ENCODE peak calls at places on chromosomes 11 and 22, in nine cellular contexts. I, J, P, O, D, T, K, W and L are unnamed samples. For H3K9me2, the result is how much of the 10 kb centered on the place peaks cover.

GRCh38 chr22:46469701-46470100 is 67.7 kb downstream of the CELSR1 start:
- DNase-seq in I (no peak), J (peak), P (no peak), O (no peak), D (no peak), T (no peak), K (no peak), W (no peak), L (no peak)

GRCh38 chr22:29443861-29444431 is 5.6 kb downstream of the RFPL1 start:
- DNase-seq in I (no peak), J (no peak), P (peak), O (no peak), D (no peak), T (no peak), K (no peak), W (no peak), L (no peak)

GRCh38 chr22:37196539-37197450 is 8.7 kb upstream of the C1QTNF6 start:
- DNase-seq in I (peak), J (peak), P (no peak), O (peak), D (no peak), T (peak), K (peak), W (peak), L (no peak)

GRCh38 chr22:27405672-27406388 is 395.7 kb downstream of the MN1 start:
- DNase-seq in I (peak), J (peak), P (peak), O (peak), D (peak), T (peak), K (peak), W (peak), L (peak)

GRCh38 chr11:63767415-63768231 is 952 bp downstream of the ZFTA start:
- DNase-seq in I (peak), J (peak), P (peak), O (peak), D (peak), T (peak), K (peak), W (peak), L (peak)

GRCh38 chr22:24875862-24876506 is 70.0 kb downstream of the SGSM1 start:
- DNase-seq in I (peak), J (peak), P (peak), O (peak), D (peak), T (no peak), K (peak), W (no peak), L (peak)

GRCh38 chr11:119486016-119486415 is 63.0 kb upstream of the THY1 start:
- DNase-seq in I (no peak), J (no peak), P (no peak), O (no peak), D (no peak), T (no peak), K (no peak), W (no peak), L (no peak)

GRCh38 chr11:131683666-131684065 is 313.3 kb downstream of the NTM start:
- DNase-seq in I (no peak), J (no peak), P (no peak), O (no peak), D (no peak), T (no peak), K (no peak), W (no peak), L (no peak)

GRCh38 chr11:95790933-95791247 is 592 bp downstream of the CEP57 start:
- DNase-seq in I (peak), J (peak), P (peak), O (peak), D (peak), T (peak), K (peak), W (peak), L (peak)

GRCh38 chr11:11171854-11172253 is 181.2 kb downstream of the CSNK2A3 start:
- DNase-seq in I (no peak), J (no peak), P (no peak), O (no peak), D (peak), T (no peak), K (no peak), W (no peak), L (peak)

GRCh38 chr11:64539711-64540420 is 51.2 kb upstream of the SLC22A12 start:
- DNase-seq in I (no peak), J (no peak), P (no peak), O (no peak), D (no peak), T (no peak), K (no peak), W (no peak), L (no peak)

GRCh38 chr11:7667460-7667859 is 5.8 kb downstream of the CYB5R2 start:
- DNase-seq in I (no peak), J (no peak), P (no peak), O (no peak), D (no peak), T (no peak), K (no peak), W (no peak), L (no peak)

GRCh38 chr11:69647761-69648497 is 7.0 kb downstream of the CCND1 start:
- DNase-seq in I (no peak), J (no peak), P (no peak), O (peak), D (no peak), T (no peak), K (no peak), W (no peak), L (no peak)

GRCh38 chr22:35376728-35377472 is 4.0 kb upstream of the HMOX1 start:
- DNase-seq in I (peak), J (peak), P (peak), O (peak), D (peak), T (peak), K (peak), W (no peak), L (peak)

GRCh38 chr11:120908521-120909181 is 115.3 kb upstream of the TBCEL start:
- DNase-seq in I (peak), J (no peak), P (no peak), O (no peak), D (no peak), T (no peak), K (peak), W (no peak), L (no peak)

GRCh38 chr11:83933008-83933407 is 646.8 kb upstream of the CCDC90B start:
- DNase-seq in I (no peak), J (no peak), P (no peak), O (no peak), D (no peak), T (no peak), K (no peak), W (peak), L (no peak)

GRCh38 chr11:27395556-27396258 is 32.7 kb upstream of the CCDC34 start:
- DNase-seq in I (peak), J (peak), P (peak), O (peak), D (no peak), T (no peak), K (peak), W (no peak), L (no peak)

GRCh38 chr11:105429421-105429965 is 180.4 kb upstream of the GRIA4 start:
- DNase-seq in I (no peak), J (no peak), P (no peak), O (no peak), D (no peak), T (no peak), K (no peak), W (peak), L (no peak)

GRCh38 chr22:49235463-49236300 is 592.0 kb downstream of the BRD1 start:
- DNase-seq in I (peak), J (no peak), P (no peak), O (no peak), D (no peak), T (no peak), K (no peak), W (no peak), L (no peak)

GRCh38 chr11:134976540-134976939 is 564.5 kb upstream of the B3GAT1 start:
- DNase-seq in I (peak), J (no peak), P (no peak), O (no peak), D (no peak), T (no peak), K (no peak), W (no peak), L (no peak)

GRCh38 chr11:125950696-125951645 is 5.1 kb downstream of the VSIG10L2 start:
- DNase-seq in I (no peak), J (no peak), P (no peak), O (peak), D (no peak), T (no peak), K (peak), W (peak), L (no peak)

GRCh38 chr11:836700-837099 is 3.9 kb downstream of the CD151 start:
- DNase-seq in I (no peak), J (no peak), P (no peak), O (no peak), D (no peak), T (no peak), K (no peak), W (no peak), L (no peak)
- H3K9me2 ChIP-seq in I (under half), J (under half), P (under half), O (under half), D (under half), T (under half), K (under half), W (under half), L (under half)

DNA sequence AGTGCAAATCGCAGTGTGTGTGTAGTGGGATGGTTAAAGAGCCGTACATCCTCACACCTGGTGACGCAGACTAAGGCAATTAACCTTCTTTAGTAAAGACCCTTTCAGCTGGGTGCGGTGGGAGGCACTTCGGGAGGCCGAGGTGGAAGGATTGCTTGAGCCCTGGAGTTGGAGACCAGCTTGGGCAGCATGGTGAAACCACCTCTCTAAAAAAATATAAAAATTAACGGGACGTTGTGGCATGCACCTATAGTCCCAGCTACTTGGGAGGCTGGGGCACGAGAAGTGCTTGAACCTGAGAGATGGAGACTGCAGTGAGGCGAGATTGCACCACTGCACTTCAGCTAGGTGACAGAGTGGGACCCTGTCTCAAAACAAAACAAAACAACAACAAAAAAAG is 31.5 kb downstream of the ZBTB16 start:
- DNase-seq in I (no peak), J (no peak), P (no peak), O (no peak), D (no peak), T (no peak), K (no peak), W (no peak), L (no peak)
- H3K9me2 ChIP-seq in I (under half), J (under half), P (under half), O (under half), D (under half), T (under half), K (under half), W (under half), L (under half)

GRCh38 chr11:31720225-31720624 is 90.9 kb downstream of the PAX6 start:
- DNase-seq in I (no peak), J (no peak), P (no peak), O (no peak), D (no peak), T (no peak), K (no peak), W (no peak), L (no peak)

GRCh38 chr11:31722754-31723153 is 88.4 kb downstream of the PAX6 start:
- DNase-seq in I (no peak), J (no peak), P (no peak), O (no peak), D (no peak), T (no peak), K (no peak), W (no peak), L (no peak)

GRCh38 chr11:31720666-31721199 is 90.4 kb downstream of the PAX6 start:
- DNase-seq in I (no peak), J (no peak), P (no peak), O (no peak), D (no peak), T (no peak), K (no peak), W (no peak), L (no peak)

DNA sequence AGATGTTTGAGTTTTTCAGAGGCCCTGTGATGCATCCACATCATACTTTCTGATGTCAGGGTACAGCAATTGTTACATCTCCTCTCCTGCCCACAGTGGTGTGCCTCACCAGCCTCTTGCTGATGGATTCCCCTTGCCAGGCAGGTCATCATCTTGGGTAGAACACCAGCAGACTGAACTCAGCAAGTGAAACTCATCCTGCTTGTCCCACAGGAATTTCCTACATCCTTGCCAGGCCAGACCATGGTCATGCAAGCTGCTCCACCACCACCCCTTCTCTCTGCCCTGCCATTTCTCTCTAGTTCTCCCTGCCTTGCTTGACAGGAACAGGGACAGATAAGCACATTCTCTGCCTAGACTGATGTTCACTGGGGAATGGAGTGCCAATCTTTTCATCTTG is 85.9 kb downstream of the PAX6 start:
- DNase-seq in I (no peak), J (no peak), P (no peak), O (peak), D (no peak), T (no peak), K (no peak), W (no peak), L (no peak)
- H3K9me2 ChIP-seq in I (under half), J (under half), P (under half), O (under half), D (under half), T (under half), K (under half), W (under half), L (under half)

DNA sequence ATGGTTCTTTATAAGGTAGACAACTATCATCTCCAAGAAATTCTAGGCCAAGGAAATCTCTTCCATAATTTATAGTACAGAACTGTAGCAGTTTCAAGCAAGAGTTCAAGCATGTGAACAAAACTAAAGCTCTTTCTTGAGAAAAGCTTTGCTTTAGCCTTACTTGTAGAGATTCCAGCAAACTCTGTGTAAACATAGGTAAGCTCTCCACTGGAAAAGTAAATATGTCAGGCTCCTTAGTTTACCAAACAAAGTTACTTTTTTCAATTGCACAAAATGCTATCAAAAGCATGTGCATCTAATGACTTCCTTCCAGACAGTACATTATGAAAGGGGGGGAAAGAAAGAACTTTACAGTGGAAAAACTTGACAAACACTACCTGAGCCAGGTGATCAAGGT is 125.0 kb downstream of the SIK3 start:
- DNase-seq in I (no peak), J (no peak), P (no peak), O (no peak), D (no peak), T (no peak), K (no peak), W (no peak), L (no peak)
- H3K9me2 ChIP-seq in I (under half), J (under half), P (under half), O (under half), D (under half), T (under half), K (under half), W (under half), L (under half)

GRCh38 chr11:130435671-130436070 is 7.3 kb upstream of the ADAMTS8 start:
- DNase-seq in I (no peak), J (peak), P (no peak), O (peak), D (no peak), T (no peak), K (no peak), W (no peak), L (no peak)

GRCh38 chr11:130436171-130436570 is 7.8 kb upstream of the ADAMTS8 start:
- DNase-seq in I (no peak), J (no peak), P (no peak), O (no peak), D (no peak), T (no peak), K (no peak), W (no peak), L (no peak)

GRCh38 chr11:130433357-130433756 is 4.9 kb upstream of the ADAMTS8 start:
- DNase-seq in I (no peak), J (no peak), P (no peak), O (no peak), D (no peak), T (no peak), K (no peak), W (no peak), L (no peak)

GRCh38 chr11:130431806-130432205 is 3.4 kb upstream of the ADAMTS8 start:
- DNase-seq in I (no peak), J (peak), P (no peak), O (peak), D (no peak), T (no peak), K (no peak), W (no peak), L (no peak)

GRCh38 chr11:130434521-130435223 is 6.3 kb upstream of the ADAMTS8 start:
- DNase-seq in I (peak), J (peak), P (peak), O (peak), D (peak), T (peak), K (peak), W (peak), L (peak)
- H3K9me2 ChIP-seq in I (under half), J (under half), P (under half), O (under half), D (under half), T (under half), K (under half), W (under half), L (under half)

GRCh38 chr22:44701187-44701586 is 817 bp upstream of the PRR5 start:
- DNase-seq in I (no peak), J (no peak), P (no peak), O (no peak), D (no peak), T (no peak), K (no peak), W (no peak), L (no peak)
- H3K9me2 ChIP-seq in I (under half), J (under half), P (under half), O (under half), D (under half), T (under half), K (under half), W (under half), L (under half)